ENCODE peak calls at places on chromosomes 2 and 18, in nine cellular contexts. One of them, this sample, is unnamed.

GRCh38 chr2:165305391-165306096 is 66.3 kb downstream of the SCN2A start:
- DNase-seq in stimulated activated CD4-positive, alpha-beta T cell treated with anti-CD3 and anti-CD28 coated beads, Interleukin-12 subunit alpha, Interleukin-12 subunit beta, amount 100 ng/mL, for 48 hours: no peak
- DNase-seq in hepatocyte: peak
- DNase-seq in activated naive CD4-positive, alpha-beta T cell treated with anti-CD3 and anti-CD28 coated beads, Interleukin-2, amount 10 ng/mL, durations not matched to agents 7 days and 5 days: no peak
- DNase-seq in HS-5: no peak
- DNase-seq in frontal cortex: no peak
- DNase-seq in GM20000: no peak
- DNase-seq in pancreas: no peak
- DNase-seq in ACHN: no peak
- DNase-seq in this sample: no peak

GRCh38 chr2:35614640-35615039 is 740.9 kb upstream of the CRIM1 start:
- DNase-seq in activated naive CD4-positive, alpha-beta T cell treated with anti-CD3 and anti-CD28 coated beads, Interleukin-2, amount 10 ng/mL, durations not matched to agents 7 days and 5 days: no peak
- DNase-seq in pancreas: no peak
- DNase-seq in HS-5: no peak
- DNase-seq in GM20000: no peak
- DNase-seq in hepatocyte: no peak
- DNase-seq in stimulated activated CD4-positive, alpha-beta T cell treated with anti-CD3 and anti-CD28 coated beads, Interleukin-12 subunit alpha, Interleukin-12 subunit beta, amount 100 ng/mL, for 48 hours: no peak
- DNase-seq in ACHN: no peak
- DNase-seq in frontal cortex: no peak
- DNase-seq in this sample: no peak

GRCh38 chr18:58067611-58068010 is 23.6 kb downstream of the NEDD4L start:
- DNase-seq in activated naive CD4-positive, alpha-beta T cell treated with anti-CD3 and anti-CD28 coated beads, Interleukin-2, amount 10 ng/mL, durations not matched to agents 7 days and 5 days: no peak
- DNase-seq in GM20000: no peak
- DNase-seq in pancreas: no peak
- DNase-seq in HS-5: no peak
- DNase-seq in stimulated activated CD4-positive, alpha-beta T cell treated with anti-CD3 and anti-CD28 coated beads, Interleukin-12 subunit alpha, Interleukin-12 subunit beta, amount 100 ng/mL, for 48 hours: no peak
- DNase-seq in hepatocyte: no peak
- DNase-seq in ACHN: no peak
- DNase-seq in frontal cortex: no peak
- DNase-seq in this sample: no peak

GRCh38 chr2:69701100-69701945 is 40.6 kb upstream of the ANXA4 start:
- DNase-seq in hepatocyte: no peak
- DNase-seq in ACHN: no peak
- DNase-seq in GM20000: no peak
- DNase-seq in pancreas: no peak
- DNase-seq in HS-5: no peak
- DNase-seq in frontal cortex: no peak
- DNase-seq in activated naive CD4-positive, alpha-beta T cell treated with anti-CD3 and anti-CD28 coated beads, Interleukin-2, amount 10 ng/mL, durations not matched to agents 7 days and 5 days: no peak
- DNase-seq in stimulated activated CD4-positive, alpha-beta T cell treated with anti-CD3 and anti-CD28 coated beads, Interleukin-12 subunit alpha, Interleukin-12 subunit beta, amount 100 ng/mL, for 48 hours: no peak
- DNase-seq in this sample: no peak

GRCh38 chr18:40877096-40877495 is 1077.9 kb upstream of the PIK3C3 start:
- DNase-seq in pancreas: no peak
- DNase-seq in frontal cortex: no peak
- DNase-seq in HS-5: peak
- DNase-seq in GM20000: no peak
- DNase-seq in ACHN: peak
- DNase-seq in stimulated activated CD4-positive, alpha-beta T cell treated with anti-CD3 and anti-CD28 coated beads, Interleukin-12 subunit alpha, Interleukin-12 subunit beta, amount 100 ng/mL, for 48 hours: no peak
- DNase-seq in activated naive CD4-positive, alpha-beta T cell treated with anti-CD3 and anti-CD28 coated beads, Interleukin-2, amount 10 ng/mL, durations not matched to agents 7 days and 5 days: no peak
- DNase-seq in hepatocyte: no peak
- DNase-seq in this sample: peak

GRCh38 chr2:24351627-24351938 is 8.8 kb downstream of the ITSN2 start:
- DNase-seq in activated naive CD4-positive, alpha-beta T cell treated with anti-CD3 and anti-CD28 coated beads, Interleukin-2, amount 10 ng/mL, durations not matched to agents 7 days and 5 days: no peak
- DNase-seq in GM20000: no peak
- DNase-seq in hepatocyte: no peak
- DNase-seq in ACHN: no peak
- DNase-seq in HS-5: no peak
- DNase-seq in pancreas: no peak
- DNase-seq in stimulated activated CD4-positive, alpha-beta T cell treated with anti-CD3 and anti-CD28 coated beads, Interleukin-12 subunit alpha, Interleukin-12 subunit beta, amount 100 ng/mL, for 48 hours: no peak
- DNase-seq in frontal cortex: no peak
- DNase-seq in this sample: no peak

GRCh38 chr2:55109219-55109891 is 59.1 kb upstream of the RTN4 start:
- DNase-seq in hepatocyte: no peak
- DNase-seq in GM20000: no peak
- DNase-seq in ACHN: peak
- DNase-seq in stimulated activated CD4-positive, alpha-beta T cell treated with anti-CD3 and anti-CD28 coated beads, Interleukin-12 subunit alpha, Interleukin-12 subunit beta, amount 100 ng/mL, for 48 hours: no peak
- DNase-seq in activated naive CD4-positive, alpha-beta T cell treated with anti-CD3 and anti-CD28 coated beads, Interleukin-2, amount 10 ng/mL, durations not matched to agents 7 days and 5 days: no peak
- DNase-seq in frontal cortex: no peak
- DNase-seq in pancreas: peak
- DNase-seq in HS-5: peak
- DNase-seq in this sample: no peak

GRCh38 chr2:62627667-62628066 is 77.8 kb upstream of the EHBP1 start:
- DNase-seq in HS-5: no peak
- DNase-seq in stimulated activated CD4-positive, alpha-beta T cell treated with anti-CD3 and anti-CD28 coated beads, Interleukin-12 subunit alpha, Interleukin-12 subunit beta, amount 100 ng/mL, for 48 hours: no peak
- DNase-seq in frontal cortex: no peak
- DNase-seq in hepatocyte: no peak
- DNase-seq in pancreas: no peak
- DNase-seq in activated naive CD4-positive, alpha-beta T cell treated with anti-CD3 and anti-CD28 coated beads, Interleukin-2, amount 10 ng/mL, durations not matched to agents 7 days and 5 days: no peak
- DNase-seq in GM20000: no peak
- DNase-seq in ACHN: no peak
- DNase-seq in this sample: no peak

GRCh38 chr2:118994778-118995177 is 52.8 kb downstream of the MARCO start:
- DNase-seq in ACHN: no peak
- DNase-seq in HS-5: no peak
- DNase-seq in GM20000: no peak
- DNase-seq in pancreas: no peak
- DNase-seq in frontal cortex: no peak
- DNase-seq in stimulated activated CD4-positive, alpha-beta T cell treated with anti-CD3 and anti-CD28 coated beads, Interleukin-12 subunit alpha, Interleukin-12 subunit beta, amount 100 ng/mL, for 48 hours: no peak
- DNase-seq in activated naive CD4-positive, alpha-beta T cell treated with anti-CD3 and anti-CD28 coated beads, Interleukin-2, amount 10 ng/mL, durations not matched to agents 7 days and 5 days: no peak
- DNase-seq in hepatocyte: no peak
- DNase-seq in this sample: no peak

GRCh38 chr2:196234672-196235071 is 63.3 kb upstream of the STK17B start:
- DNase-seq in pancreas: no peak
- DNase-seq in activated naive CD4-positive, alpha-beta T cell treated with anti-CD3 and anti-CD28 coated beads, Interleukin-2, amount 10 ng/mL, durations not matched to agents 7 days and 5 days: peak
- DNase-seq in stimulated activated CD4-positive, alpha-beta T cell treated with anti-CD3 and anti-CD28 coated beads, Interleukin-12 subunit alpha, Interleukin-12 subunit beta, amount 100 ng/mL, for 48 hours: no peak
- DNase-seq in ACHN: no peak
- DNase-seq in hepatocyte: no peak
- DNase-seq in GM20000: no peak
- DNase-seq in frontal cortex: no peak
- DNase-seq in HS-5: no peak
- DNase-seq in this sample: no peak

GRCh38 chr2:85741811-85742507 is 11.8 kb upstream of the ATOH8 start:
- DNase-seq in ACHN: no peak
- DNase-seq in pancreas: no peak
- DNase-seq in activated naive CD4-positive, alpha-beta T cell treated with anti-CD3 and anti-CD28 coated beads, Interleukin-2, amount 10 ng/mL, durations not matched to agents 7 days and 5 days: no peak
- DNase-seq in stimulated activated CD4-positive, alpha-beta T cell treated with anti-CD3 and anti-CD28 coated beads, Interleukin-12 subunit alpha, Interleukin-12 subunit beta, amount 100 ng/mL, for 48 hours: no peak
- DNase-seq in frontal cortex: peak
- DNase-seq in HS-5: no peak
- DNase-seq in GM20000: no peak
- DNase-seq in hepatocyte: peak
- DNase-seq in this sample: no peak

GRCh38 chr2:660477-661214 is 16.6 kb downstream of the TMEM18 start:
- DNase-seq in hepatocyte: no peak
- DNase-seq in activated naive CD4-positive, alpha-beta T cell treated with anti-CD3 and anti-CD28 coated beads, Interleukin-2, amount 10 ng/mL, durations not matched to agents 7 days and 5 days: no peak
- DNase-seq in HS-5: no peak
- DNase-seq in GM20000: no peak
- DNase-seq in frontal cortex: no peak
- DNase-seq in stimulated activated CD4-positive, alpha-beta T cell treated with anti-CD3 and anti-CD28 coated beads, Interleukin-12 subunit alpha, Interleukin-12 subunit beta, amount 100 ng/mL, for 48 hours: no peak
- DNase-seq in ACHN: no peak
- DNase-seq in pancreas: no peak
- DNase-seq in this sample: no peak

GRCh38 chr2:10278029-10278762 is 24.5 kb upstream of the HPCAL1 start:
- DNase-seq in pancreas: peak
- DNase-seq in HS-5: no peak
- DNase-seq in GM20000: peak
- DNase-seq in ACHN: no peak
- DNase-seq in hepatocyte: no peak
- DNase-seq in stimulated activated CD4-positive, alpha-beta T cell treated with anti-CD3 and anti-CD28 coated beads, Interleukin-12 subunit alpha, Interleukin-12 subunit beta, amount 100 ng/mL, for 48 hours: peak
- DNase-seq in activated naive CD4-positive, alpha-beta T cell treated with anti-CD3 and anti-CD28 coated beads, Interleukin-2, amount 10 ng/mL, durations not matched to agents 7 days and 5 days: no peak
- DNase-seq in frontal cortex: no peak
- DNase-seq in this sample: no peak

GRCh38 chr2:240436626-240437180 is 1.2 kb downstream of the GPC1 start:
- DNase-seq in frontal cortex: no peak
- DNase-seq in HS-5: no peak
- DNase-seq in stimulated activated CD4-positive, alpha-beta T cell treated with anti-CD3 and anti-CD28 coated beads, Interleukin-12 subunit alpha, Interleukin-12 subunit beta, amount 100 ng/mL, for 48 hours: no peak
- DNase-seq in GM20000: no peak
- DNase-seq in hepatocyte: peak
- DNase-seq in pancreas: no peak
- DNase-seq in activated naive CD4-positive, alpha-beta T cell treated with anti-CD3 and anti-CD28 coated beads, Interleukin-2, amount 10 ng/mL, durations not matched to agents 7 days and 5 days: no peak
- DNase-seq in ACHN: no peak
- DNase-seq in this sample: no peak

GRCh38 chr2:47265751-47266231 is 110.7 kb upstream of the STPG4 start:
- DNase-seq in HS-5: no peak
- DNase-seq in activated naive CD4-positive, alpha-beta T cell treated with anti-CD3 and anti-CD28 coated beads, Interleukin-2, amount 10 ng/mL, durations not matched to agents 7 days and 5 days: no peak
- DNase-seq in frontal cortex: no peak
- DNase-seq in hepatocyte: no peak
- DNase-seq in GM20000: no peak
- DNase-seq in stimulated activated CD4-positive, alpha-beta T cell treated with anti-CD3 and anti-CD28 coated beads, Interleukin-12 subunit alpha, Interleukin-12 subunit beta, amount 100 ng/mL, for 48 hours: no peak
- DNase-seq in pancreas: no peak
- DNase-seq in ACHN: no peak
- DNase-seq in this sample: no peak

GRCh38 chr2:88657131-88657530 is 29.9 kb upstream of the EIF2AK3 start:
- DNase-seq in pancreas: no peak
- DNase-seq in frontal cortex: no peak
- DNase-seq in GM20000: no peak
- DNase-seq in stimulated activated CD4-positive, alpha-beta T cell treated with anti-CD3 and anti-CD28 coated beads, Interleukin-12 subunit alpha, Interleukin-12 subunit beta, amount 100 ng/mL, for 48 hours: no peak
- DNase-seq in activated naive CD4-positive, alpha-beta T cell treated with anti-CD3 and anti-CD28 coated beads, Interleukin-2, amount 10 ng/mL, durations not matched to agents 7 days and 5 days: no peak
- DNase-seq in HS-5: no peak
- DNase-seq in ACHN: no peak
- DNase-seq in hepatocyte: peak
- DNase-seq in this sample: no peak

GRCh38 chr2:69549421-69549820 is 94.1 kb downstream of the AAK1 start:
- DNase-seq in frontal cortex: no peak
- DNase-seq in GM20000: no peak
- DNase-seq in hepatocyte: no peak
- DNase-seq in ACHN: no peak
- DNase-seq in activated naive CD4-positive, alpha-beta T cell treated with anti-CD3 and anti-CD28 coated beads, Interleukin-2, amount 10 ng/mL, durations not matched to agents 7 days and 5 days: no peak
- DNase-seq in HS-5: no peak
- DNase-seq in stimulated activated CD4-positive, alpha-beta T cell treated with anti-CD3 and anti-CD28 coated beads, Interleukin-12 subunit alpha, Interleukin-12 subunit beta, amount 100 ng/mL, for 48 hours: no peak
- DNase-seq in pancreas: no peak
- DNase-seq in this sample: no peak

GRCh38 chr18:70292628-70293027 is 3.8 kb downstream of the SOCS6 start:
- DNase-seq in HS-5: no peak
- DNase-seq in frontal cortex: no peak
- DNase-seq in stimulated activated CD4-positive, alpha-beta T cell treated with anti-CD3 and anti-CD28 coated beads, Interleukin-12 subunit alpha, Interleukin-12 subunit beta, amount 100 ng/mL, for 48 hours: no peak
- DNase-seq in ACHN: no peak
- DNase-seq in activated naive CD4-positive, alpha-beta T cell treated with anti-CD3 and anti-CD28 coated beads, Interleukin-2, amount 10 ng/mL, durations not matched to agents 7 days and 5 days: no peak
- DNase-seq in pancreas: no peak
- DNase-seq in GM20000: no peak
- DNase-seq in hepatocyte: no peak
- DNase-seq in this sample: no peak

GRCh38 chr2:128736689-128737545 is 418.2 kb upstream of the HS6ST1 start:
- DNase-seq in activated naive CD4-positive, alpha-beta T cell treated with anti-CD3 and anti-CD28 coated beads, Interleukin-2, amount 10 ng/mL, durations not matched to agents 7 days and 5 days: peak
- DNase-seq in frontal cortex: peak
- DNase-seq in GM20000: peak
- DNase-seq in stimulated activated CD4-positive, alpha-beta T cell treated with anti-CD3 and anti-CD28 coated beads, Interleukin-12 subunit alpha, Interleukin-12 subunit beta, amount 100 ng/mL, for 48 hours: peak
- DNase-seq in HS-5: no peak
- DNase-seq in hepatocyte: peak
- DNase-seq in ACHN: peak
- DNase-seq in pancreas: peak
- DNase-seq in this sample: no peak

GRCh38 chr2:150735894-150736498 is 248.5 kb upstream of the RND3 start:
- DNase-seq in HS-5: no peak
- DNase-seq in ACHN: no peak
- DNase-seq in pancreas: no peak
- DNase-seq in activated naive CD4-positive, alpha-beta T cell treated with anti-CD3 and anti-CD28 coated beads, Interleukin-2, amount 10 ng/mL, durations not matched to agents 7 days and 5 days: no peak
- DNase-seq in hepatocyte: no peak
- DNase-seq in GM20000: no peak
- DNase-seq in frontal cortex: no peak
- DNase-seq in stimulated activated CD4-positive, alpha-beta T cell treated with anti-CD3 and anti-CD28 coated beads, Interleukin-12 subunit alpha, Interleukin-12 subunit beta, amount 100 ng/mL, for 48 hours: no peak
- DNase-seq in this sample: no peak

GRCh38 chr2:16763493-16763899 is 97.9 kb upstream of the CYRIA start:
- DNase-seq in activated naive CD4-positive, alpha-beta T cell treated with anti-CD3 and anti-CD28 coated beads, Interleukin-2, amount 10 ng/mL, durations not matched to agents 7 days and 5 days: no peak
- DNase-seq in GM20000: no peak
- DNase-seq in hepatocyte: peak
- DNase-seq in pancreas: no peak
- DNase-seq in HS-5: no peak
- DNase-seq in ACHN: no peak
- DNase-seq in frontal cortex: no peak
- DNase-seq in stimulated activated CD4-positive, alpha-beta T cell treated with anti-CD3 and anti-CD28 coated beads, Interleukin-12 subunit alpha, Interleukin-12 subunit beta, amount 100 ng/mL, for 48 hours: no peak
- DNase-seq in this sample: no peak

GRCh38 chr2:95342556-95343320 is 45.6 kb downstream of the KCNIP3 start:
- DNase-seq in activated naive CD4-positive, alpha-beta T cell treated with anti-CD3 and anti-CD28 coated beads, Interleukin-2, amount 10 ng/mL, durations not matched to agents 7 days and 5 days: peak
- DNase-seq in HS-5: no peak
- DNase-seq in stimulated activated CD4-positive, alpha-beta T cell treated with anti-CD3 and anti-CD28 coated beads, Interleukin-12 subunit alpha, Interleukin-12 subunit beta, amount 100 ng/mL, for 48 hours: no peak
- DNase-seq in GM20000: no peak
- DNase-seq in ACHN: no peak
- DNase-seq in hepatocyte: no peak
- DNase-seq in pancreas: no peak
- DNase-seq in frontal cortex: no peak
- DNase-seq in this sample: no peak

GRCh38 chr2:65604246-65604645 is 171.8 kb upstream of the SPRED2 start:
- DNase-seq in activated naive CD4-positive, alpha-beta T cell treated with anti-CD3 and anti-CD28 coated beads, Interleukin-2, amount 10 ng/mL, durations not matched to agents 7 days and 5 days: no peak
- DNase-seq in HS-5: no peak
- DNase-seq in stimulated activated CD4-positive, alpha-beta T cell treated with anti-CD3 and anti-CD28 coated beads, Interleukin-12 subunit alpha, Interleukin-12 subunit beta, amount 100 ng/mL, for 48 hours: no peak
- DNase-seq in hepatocyte: no peak
- DNase-seq in GM20000: no peak
- DNase-seq in ACHN: peak
- DNase-seq in frontal cortex: no peak
- DNase-seq in pancreas: no peak
- DNase-seq in this sample: no peak

GRCh38 chr2:217714268-217714643 is 288.5 kb downstream of the TNS1 start:
- DNase-seq in ACHN: no peak
- DNase-seq in activated naive CD4-positive, alpha-beta T cell treated with anti-CD3 and anti-CD28 coated beads, Interleukin-2, amount 10 ng/mL, durations not matched to agents 7 days and 5 days: no peak
- DNase-seq in HS-5: no peak
- DNase-seq in stimulated activated CD4-positive, alpha-beta T cell treated with anti-CD3 and anti-CD28 coated beads, Interleukin-12 subunit alpha, Interleukin-12 subunit beta, amount 100 ng/mL, for 48 hours: no peak
- DNase-seq in pancreas: no peak
- DNase-seq in GM20000: no peak
- DNase-seq in frontal cortex: peak
- DNase-seq in hepatocyte: no peak
- DNase-seq in this sample: no peak

GRCh38 chr2:180983468-180984388 is 3.3 kb downstream of the UBE2E3 start:
- DNase-seq in ACHN: peak
- DNase-seq in hepatocyte: peak
- DNase-seq in HS-5: peak
- DNase-seq in GM20000: peak
- DNase-seq in frontal cortex: peak
- DNase-seq in pancreas: peak
- DNase-seq in stimulated activated CD4-positive, alpha-beta T cell treated with anti-CD3 and anti-CD28 coated beads, Interleukin-12 subunit alpha, Interleukin-12 subunit beta, amount 100 ng/mL, for 48 hours: no peak
- DNase-seq in activated naive CD4-positive, alpha-beta T cell treated with anti-CD3 and anti-CD28 coated beads, Interleukin-2, amount 10 ng/mL, durations not matched to agents 7 days and 5 days: peak
- DNase-seq in this sample: no peak

GRCh38 chr2:226531061-226531460 is 268.6 kb downstream of the IRS1 start:
- DNase-seq in stimulated activated CD4-positive, alpha-beta T cell treated with anti-CD3 and anti-CD28 coated beads, Interleukin-12 subunit alpha, Interleukin-12 subunit beta, amount 100 ng/mL, for 48 hours: no peak
- DNase-seq in pancreas: no peak
- DNase-seq in GM20000: no peak
- DNase-seq in HS-5: no peak
- DNase-seq in frontal cortex: no peak
- DNase-seq in activated naive CD4-positive, alpha-beta T cell treated with anti-CD3 and anti-CD28 coated beads, Interleukin-2, amount 10 ng/mL, durations not matched to agents 7 days and 5 days: no peak
- DNase-seq in hepatocyte: no peak
- DNase-seq in ACHN: no peak
- DNase-seq in this sample: no peak

GRCh38 chr2:20205915-20206524 is 18.9 kb downstream of the SDC1 start:
- DNase-seq in pancreas: no peak
- DNase-seq in ACHN: no peak
- DNase-seq in activated naive CD4-positive, alpha-beta T cell treated with anti-CD3 and anti-CD28 coated beads, Interleukin-2, amount 10 ng/mL, durations not matched to agents 7 days and 5 days: no peak
- DNase-seq in GM20000: no peak
- DNase-seq in stimulated activated CD4-positive, alpha-beta T cell treated with anti-CD3 and anti-CD28 coated beads, Interleukin-12 subunit alpha, Interleukin-12 subunit beta, amount 100 ng/mL, for 48 hours: no peak
- DNase-seq in HS-5: no peak
- DNase-seq in hepatocyte: no peak
- DNase-seq in frontal cortex: no peak
- DNase-seq in this sample: no peak

GRCh38 chr2:232838406-232838874 is 31.6 kb upstream of the SNORC start:
- DNase-seq in pancreas: no peak
- DNase-seq in GM20000: peak
- DNase-seq in frontal cortex: no peak
- DNase-seq in ACHN: peak
- DNase-seq in HS-5: no peak
- DNase-seq in hepatocyte: peak
- DNase-seq in stimulated activated CD4-positive, alpha-beta T cell treated with anti-CD3 and anti-CD28 coated beads, Interleukin-12 subunit alpha, Interleukin-12 subunit beta, amount 100 ng/mL, for 48 hours: peak
- DNase-seq in activated naive CD4-positive, alpha-beta T cell treated with anti-CD3 and anti-CD28 coated beads, Interleukin-2, amount 10 ng/mL, durations not matched to agents 7 days and 5 days: peak
- DNase-seq in this sample: no peak

GRCh38 chr2:26008851-26009566 is 24.9 kb upstream of the RAB10 start:
- DNase-seq in frontal cortex: no peak
- DNase-seq in ACHN: no peak
- DNase-seq in pancreas: no peak
- DNase-seq in stimulated activated CD4-positive, alpha-beta T cell treated with anti-CD3 and anti-CD28 coated beads, Interleukin-12 subunit alpha, Interleukin-12 subunit beta, amount 100 ng/mL, for 48 hours: no peak
- DNase-seq in HS-5: peak
- DNase-seq in hepatocyte: peak
- DNase-seq in activated naive CD4-positive, alpha-beta T cell treated with anti-CD3 and anti-CD28 coated beads, Interleukin-2, amount 10 ng/mL, durations not matched to agents 7 days and 5 days: no peak
- DNase-seq in GM20000: no peak
- DNase-seq in this sample: no peak

GRCh38 chr2:151943461-151943860 is 115.2 kb upstream of the ARL5A start:
- DNase-seq in pancreas: no peak
- DNase-seq in stimulated activated CD4-positive, alpha-beta T cell treated with anti-CD3 and anti-CD28 coated beads, Interleukin-12 subunit alpha, Interleukin-12 subunit beta, amount 100 ng/mL, for 48 hours: no peak
- DNase-seq in ACHN: no peak
- DNase-seq in activated naive CD4-positive, alpha-beta T cell treated with anti-CD3 and anti-CD28 coated beads, Interleukin-2, amount 10 ng/mL, durations not matched to agents 7 days and 5 days: no peak
- DNase-seq in HS-5: no peak
- DNase-seq in hepatocyte: no peak
- DNase-seq in frontal cortex: no peak
- DNase-seq in GM20000: no peak
- DNase-seq in this sample: no peak

GRCh38 chr2:114515901-114516300 is 73.5 kb downstream of the DPP10 start:
- DNase-seq in activated naive CD4-positive, alpha-beta T cell treated with anti-CD3 and anti-CD28 coated beads, Interleukin-2, amount 10 ng/mL, durations not matched to agents 7 days and 5 days: no peak
- DNase-seq in GM20000: no peak
- DNase-seq in pancreas: no peak
- DNase-seq in ACHN: no peak
- DNase-seq in hepatocyte: no peak
- DNase-seq in frontal cortex: no peak
- DNase-seq in stimulated activated CD4-positive, alpha-beta T cell treated with anti-CD3 and anti-CD28 coated beads, Interleukin-12 subunit alpha, Interleukin-12 subunit beta, amount 100 ng/mL, for 48 hours: no peak
- DNase-seq in HS-5: no peak
- DNase-seq in this sample: no peak